ENCODE peak calls at places on chromosomes 3 and 15, in eight cellular contexts. Y, N, V, D, J, G, A and Z are unnamed samples.
A peak's percentile ranks its signal among the peaks of the same experiment; 100 is the strongest.

GRCh38 chr3:194671900-194672808 is at the start of gene LSG1:
- DNase-seq in G (peak; percentile 89), A (peak; percentile 94), V (peak; percentile 93), D (peak; percentile 92), N (peak; percentile 96), J (peak; percentile 75), Y (peak; percentile 98), Z (peak; percentile 95)

GRCh38 chr15:89654311-89654761 is 931 bp downstream of the KIF7 start:
- DNase-seq in A (peak; percentile 20), Y (peak; percentile 87), N (peak; percentile 73), G (peak; percentile 45), V (no peak), J (no peak), D (no peak), Z (peak; percentile 16)

GRCh38 chr3:167493240-167493639 is 19.4 kb upstream of the SERPINI2 start:
- DNase-seq in V (no peak), A (no peak), D (no peak), Y (peak; percentile 2), N (no peak), G (no peak), J (no peak), Z (no peak)

GRCh38 chr15:81176291-81176893 is 20.3 kb upstream of the IL16 start:
- DNase-seq in Y (peak; percentile 44), G (no peak), A (no peak), D (peak; percentile 62), V (peak; percentile 27), N (no peak), J (no peak), Z (no peak)

GRCh38 chr15:59338414-59338813 is 34.3 kb downstream of the MYO1E start:
- DNase-seq in Y (no peak), V (no peak), G (no peak), N (no peak), A (no peak), D (no peak), J (no peak), Z (no peak)

GRCh38 chr3:124413989-124414598 is 316.2 kb upstream of the UMPS start:
- DNase-seq in Y (no peak), D (no peak), V (peak; percentile 50), A (no peak), N (no peak), J (no peak), G (no peak), Z (no peak)

GRCh38 chr15:75153084-75153483 is 48.6 kb upstream of the C15orf39 start:
- DNase-seq in J (no peak), V (no peak), Y (peak; percentile 39), N (no peak), A (peak; percentile 38), D (no peak), G (no peak), Z (no peak)

GRCh38 chr3:184308744-184309143 is 5.7 kb upstream of the EIF4G1 start:
- DNase-seq in V (no peak), Y (no peak), A (no peak), N (no peak), D (no peak), G (no peak), J (no peak), Z (no peak)

GRCh38 chr15:32028921-32029320 is 1.4 kb upstream of the CHRNA7 start:
- DNase-seq in J (no peak), A (no peak), G (no peak), Y (no peak), V (no peak), N (no peak), D (no peak), Z (no peak)

GRCh38 chr3:106542101-106542769 is 673.4 kb upstream of the CBLB start:
- DNase-seq in D (no peak), G (no peak), V (no peak), A (peak; percentile 74), J (no peak), Y (peak; percentile 77), N (no peak), Z (no peak)

GRCh38 chr3:8607285-8608040 is 37.1 kb downstream of the SSUH2 start:
- DNase-seq in J (no peak), Y (peak; percentile 82), D (peak; percentile 61), N (no peak), G (no peak), A (peak; percentile 68), V (no peak), Z (no peak)

GRCh38 chr15:48176097-48176496 is 2.0 kb downstream of the MYEF2 start:
- DNase-seq in D (no peak), J (no peak), N (no peak), G (no peak), V (no peak), A (peak; percentile 38), Y (peak; percentile 2), Z (no peak)

GRCh38 chr3:43906847-43907507 is 216.2 kb downstream of the ABHD5 start:
- DNase-seq in Y (no peak), D (no peak), V (no peak), J (no peak), N (no peak), G (no peak), A (no peak), Z (no peak)

GRCh38 chr3:11509175-11510000 is 134.3 kb downstream of the VGLL4 start:
- DNase-seq in Y (peak; percentile 93), A (peak; percentile 92), G (no peak), J (no peak), N (peak; percentile 86), D (peak; percentile 52), V (peak; percentile 56), Z (peak; percentile 72)

GRCh38 chr15:101244889-101245668 is 6.8 kb downstream of the CHSY1 start:
- DNase-seq in G (no peak), J (no peak), Y (no peak), V (no peak), D (no peak), A (no peak), N (no peak), Z (no peak)

GRCh38 chr15:101244039-101244781 is 7.6 kb downstream of the CHSY1 start:
- DNase-seq in G (no peak), Y (no peak), D (no peak), A (peak; percentile 62), V (no peak), N (no peak), J (no peak), Z (no peak)

GRCh38 chr15:101242160-101242998 is 9.5 kb downstream of the CHSY1 start:
- DNase-seq in N (no peak), G (no peak), D (no peak), J (peak; percentile 55), V (no peak), A (peak; percentile 68), Y (peak; percentile 69), Z (peak; percentile 67)

GRCh38 chr15:101243420-101243819 is 8.4 kb downstream of the CHSY1 start:
- DNase-seq in Y (no peak), A (no peak), G (no peak), V (no peak), N (no peak), D (no peak), J (no peak), Z (no peak)

DNA sequence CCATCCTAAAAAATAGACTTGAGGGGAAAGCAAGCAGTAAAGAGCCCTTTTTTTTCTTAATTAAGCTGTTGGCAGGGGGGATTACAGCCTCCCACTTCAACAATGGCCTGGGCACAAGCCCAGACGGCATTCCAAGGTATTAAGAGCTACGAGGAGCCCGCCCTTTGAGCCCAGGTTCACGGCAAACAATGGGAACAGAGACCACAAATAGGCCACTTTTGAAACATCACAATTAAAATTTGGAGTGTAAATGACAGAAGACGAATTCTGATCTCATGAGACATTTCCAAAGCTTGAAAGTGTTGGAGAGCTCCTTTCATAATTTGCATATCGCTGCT is 8.9 kb downstream of the CHSY1 start:
- DNase-seq in Y (no peak), G (no peak), D (no peak), A (peak; percentile 43), J (no peak), V (no peak), N (no peak), Z (no peak)
- H3K4me1 ChIP-seq in Y (peaks cover 29% of the 10 kb centered on the region), G (peaks cover 16% of the 10 kb centered on the region), D (peaks cover 64% of the 10 kb centered on the region), A (peaks cover 31% of the 10 kb centered on the region), J (peaks cover 45% of the 10 kb centered on the region), V (peaks cover 3% of the 10 kb centered on the region), N (peaks cover 2% of the 10 kb centered on the region), Z (peaks cover 100% of the 10 kb centered on the region)

DNA sequence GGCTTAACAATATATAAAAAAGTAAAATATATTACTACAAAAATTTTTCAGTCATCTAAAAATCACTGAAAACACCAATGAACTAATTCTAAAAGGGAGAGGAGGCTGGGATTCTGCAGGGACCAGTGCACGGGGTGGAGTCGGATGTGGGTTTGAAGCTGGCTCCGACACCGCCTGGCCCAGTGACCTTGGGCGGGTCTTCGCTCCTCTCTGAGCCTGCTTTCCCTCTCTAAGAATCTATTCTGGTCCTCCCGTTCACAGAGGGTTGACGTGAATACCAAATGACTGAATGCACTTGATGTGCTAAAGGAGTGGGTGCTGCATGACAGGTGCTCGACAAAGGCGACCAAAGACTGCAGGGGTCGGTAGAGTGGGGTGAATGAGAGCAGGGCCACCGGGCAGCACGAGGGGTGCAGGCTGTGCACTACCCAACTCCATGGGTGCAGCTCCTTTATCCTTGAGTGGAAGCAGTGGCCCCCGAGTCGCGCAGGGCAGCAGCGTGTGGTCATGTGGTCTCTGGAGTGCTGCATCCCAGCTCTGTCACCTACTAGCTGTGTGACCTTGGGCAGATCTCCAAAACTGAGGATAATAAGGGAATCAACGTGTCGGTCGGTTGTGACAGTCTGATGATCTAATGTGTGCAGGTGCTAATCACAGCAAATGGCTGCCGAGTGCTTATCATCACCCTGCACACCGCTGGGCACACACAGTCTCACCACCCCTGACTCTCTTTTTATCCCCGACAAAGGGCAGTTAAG is 8.6 kb upstream of the IQSEC1 start:
- DNase-seq in N (no peak), D (no peak), V (no peak), J (no peak), G (no peak), Y (peak; percentile 12), A (no peak), Z (no peak)
- H3K27me3 ChIP-seq in N (no peaks in the 10 kb centered on the region), D (no peaks in the 10 kb centered on the region), V (no peaks in the 10 kb centered on the region), J (no peaks in the 10 kb centered on the region), G (no peaks in the 10 kb centered on the region), Y (peaks cover 34% of the 10 kb centered on the region), A (peaks cover 12% of the 10 kb centered on the region), Z (peaks cover 24% of the 10 kb centered on the region)

DNA sequence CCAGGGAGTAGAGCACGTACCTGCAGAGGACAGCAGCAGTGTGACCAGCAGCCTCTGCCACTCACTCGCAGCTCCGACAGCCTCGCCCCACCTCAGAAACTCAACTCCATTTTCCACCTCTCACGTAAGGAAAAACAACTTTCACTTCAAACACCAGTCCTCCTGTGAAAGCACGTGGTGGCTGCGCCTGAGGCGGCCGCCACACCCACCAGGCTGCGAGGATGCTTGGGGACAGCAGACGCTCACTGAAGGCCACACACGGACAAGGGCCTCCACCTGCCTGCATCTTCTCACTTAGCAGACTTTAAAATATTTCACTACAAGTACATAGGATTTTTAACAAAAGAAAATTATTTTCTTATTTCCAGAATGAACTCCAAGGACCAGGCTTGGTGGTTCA is 67.9 kb downstream of the CYFIP1 start:
- DNase-seq in G (no peak), A (no peak), N (no peak), V (no peak), J (no peak), D (no peak), Y (no peak), Z (no peak)
- H3K27ac ChIP-seq in G (no peak overlapping the region), A (no peak overlapping the region), N (no peak overlapping the region), V (no peak overlapping the region), J (no peak overlapping the region), D (no peak overlapping the region), Y (no peak overlapping the region), Z (no peak overlapping the region)

DNA sequence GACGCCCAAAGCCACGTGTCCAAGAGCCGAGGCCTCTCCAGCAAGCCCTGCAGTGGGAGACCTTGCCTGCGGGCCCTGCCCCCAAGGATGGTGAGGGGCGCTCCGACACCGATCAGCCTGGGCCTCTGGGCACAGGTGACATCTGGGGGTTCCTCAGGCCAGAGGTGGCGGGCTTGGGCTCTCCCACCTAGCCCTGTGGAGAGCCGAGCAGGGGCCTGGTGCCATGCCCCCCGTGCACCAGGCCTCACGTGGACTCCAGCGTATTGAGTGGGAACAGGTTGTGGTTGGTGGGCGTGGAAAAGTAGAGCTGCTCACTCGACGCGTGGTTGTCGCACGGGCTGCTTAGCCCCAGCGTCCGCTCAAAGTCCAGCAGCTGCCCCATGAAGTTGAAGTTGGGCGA is 5.8 kb downstream of the DUSP7 start:
- DNase-seq in J (no peak), Y (no peak), G (no peak), D (no peak), N (no peak), A (no peak), V (no peak), Z (no peak)
- H3K4me1 ChIP-seq in J (peaks cover 53% of the 10 kb centered on the region), Y (peaks cover 48% of the 10 kb centered on the region), G (peaks cover 16% of the 10 kb centered on the region), D (peaks cover 65% of the 10 kb centered on the region), N (no peaks in the 10 kb centered on the region), A (peaks cover 63% of the 10 kb centered on the region), V (peaks cover 9% of the 10 kb centered on the region), Z (peaks cover 60% of the 10 kb centered on the region)